ENCODE peak calls at places on chromosomes 11 and 22, in eight cellular contexts. X is GM12865, P is astrocyte of the spinal cord, O is OCI-LY7, L is SJSA1, A is GM23248, V is spleen, M is epithelial cell of proximal tubule. J is an unnamed sample.

GRCh38 chr22:44424131-44424711 is 73.8 kb downstream of the RTL6 start:
- DNase-seq in M (no peak), V (no peak), P (no peak), O (no peak), A (no peak), X (no peak), L (no peak), J (no peak)

GRCh38 chr11:78070606-78071005 is 6.9 kb downstream of the THRSP start:
- DNase-seq in P (no peak), V (no peak), X (no peak), L (no peak), A (no peak), O (no peak), M (no peak), J (no peak)

GRCh38 chr22:47127441-47127871 is 365.0 kb downstream of the TBC1D22A start:
- DNase-seq in X (no peak), P (no peak), A (no peak), M (no peak), V (peak), L (no peak), O (no peak), J (peak)

GRCh38 chr11:101706541-101706940 is 122.7 kb upstream of the TRPC6 start:
- DNase-seq in X (no peak), A (peak), P (peak), M (no peak), V (no peak), L (no peak), O (no peak), J (no peak)

GRCh38 chr11:106961048-106961447 is 57.2 kb downstream of the GUCY1A2 start:
- DNase-seq in M (no peak), V (no peak), P (no peak), A (peak), L (peak), X (no peak), O (no peak), J (no peak)

GRCh38 chr11:120756931-120757330 is 245.4 kb downstream of the GRIK4 start:
- DNase-seq in P (no peak), M (no peak), L (no peak), V (no peak), A (no peak), X (peak), O (no peak), J (no peak)

GRCh38 chr11:17387280-17387679 is 1.2 kb downstream of the KCNJ11 start:
- DNase-seq in X (no peak), V (peak), M (no peak), A (no peak), P (no peak), L (no peak), O (no peak), J (no peak)

GRCh38 chr11:128667873-128668272 is 26.0 kb upstream of the FLI1 start:
- DNase-seq in O (no peak), A (peak), P (peak), M (no peak), V (no peak), L (no peak), X (no peak), J (no peak)

GRCh38 chr22:46744581-46744980 is 6.5 kb upstream of the CERK start:
- DNase-seq in X (no peak), M (no peak), L (no peak), V (no peak), P (no peak), O (no peak), A (no peak), J (peak)

GRCh38 chr22:40679964-40680818 is 907 bp downstream of the MCHR1 start:
- DNase-seq in A (peak), L (no peak), P (no peak), M (no peak), V (no peak), O (no peak), X (no peak), J (no peak)

GRCh38 chr22:28958611-28959010 is 75.2 kb downstream of the ZNRF3 start:
- DNase-seq in X (no peak), O (no peak), L (no peak), A (peak), M (peak), P (peak), V (no peak), J (no peak)

DNA sequence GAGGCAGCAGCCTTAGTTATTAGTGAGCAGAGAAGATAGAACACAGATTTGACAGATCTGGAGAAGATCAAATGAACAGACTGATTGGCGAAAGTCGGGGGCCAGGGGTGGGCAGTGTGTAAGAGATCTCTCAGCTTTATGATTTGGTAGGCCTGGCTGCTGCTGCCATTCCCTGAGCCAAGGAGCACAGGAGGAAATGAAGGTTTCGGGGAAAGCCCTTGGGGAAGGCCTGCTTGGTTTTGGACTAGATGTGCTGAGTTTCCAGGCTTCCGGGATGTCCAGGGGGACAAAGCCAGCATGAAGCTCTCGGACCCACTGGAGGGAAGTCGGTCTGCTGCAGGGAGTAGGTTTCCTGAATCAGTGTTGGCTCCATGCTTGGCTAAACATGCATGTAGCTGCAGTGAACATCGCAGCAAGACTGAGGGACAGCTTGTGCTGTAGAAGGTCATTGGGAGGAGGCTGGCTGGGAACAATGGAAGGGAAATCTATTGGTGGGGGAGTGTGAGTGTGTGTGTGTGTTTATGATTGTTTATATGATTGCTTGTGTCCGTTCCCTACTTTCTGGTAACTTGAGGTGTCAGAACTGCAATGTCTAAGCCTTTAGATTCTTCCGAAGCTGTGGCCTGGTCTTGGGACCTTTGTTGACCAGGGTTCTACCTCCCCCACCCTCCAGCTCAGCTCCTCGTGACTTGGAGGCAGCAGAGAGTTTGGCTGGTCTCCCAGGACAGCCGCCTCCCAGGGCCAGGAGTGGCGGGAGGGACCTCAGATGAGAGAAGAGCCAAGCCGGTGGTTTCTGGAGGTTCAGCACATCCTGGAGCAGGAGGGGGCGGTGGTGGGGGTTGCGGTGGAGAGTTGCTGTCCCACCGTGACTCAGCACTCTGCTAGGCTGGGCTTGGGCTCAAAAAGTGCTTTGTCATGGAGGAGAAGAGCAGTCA is 4.0 kb upstream of the FTH1 start:
- DNase-seq in L (peak), P (peak), M (peak), V (peak), X (peak), A (peak), O (peak), J (peak)
- H3K4me3 ChIP-seq in L (no peak), P (no peak), M (peak), V (peak), X (peak), A (peak), O (no peak), J (no peak)

GRCh38 chr11:64862914-64863313 is 15.5 kb downstream of the EHD1 start:
- DNase-seq in X (no peak), L (no peak), M (no peak), A (no peak), P (no peak), V (no peak), O (no peak), J (no peak)

GRCh38 chr11:64864473-64865285 is 13.7 kb downstream of the EHD1 start:
- DNase-seq in O (peak), M (no peak), L (peak), V (peak), X (peak), A (peak), P (peak), J (peak)

GRCh38 chr11:64863381-64864060 is 14.9 kb downstream of the EHD1 start:
- DNase-seq in X (no peak), A (peak), M (no peak), V (peak), L (no peak), O (no peak), P (no peak), J (no peak)

GRCh38 chr11:64865286-64866172 is 12.9 kb downstream of the EHD1 start:
- DNase-seq in L (no peak), P (peak), M (no peak), X (peak), O (peak), V (peak), A (peak), J (no peak)

GRCh38 chr11:64864135-64864472 is 14.3 kb downstream of the EHD1 start:
- DNase-seq in V (peak), A (no peak), P (no peak), X (peak), O (no peak), L (no peak), M (no peak), J (no peak)
- H3K4me3 ChIP-seq in V (peak), A (peak), P (no peak), X (peak), O (peak), L (no peak), M (no peak), J (no peak)

GRCh38 chr11:60912851-60913550 is 957 bp upstream of the TMEM109 start:
- DNase-seq in V (peak), O (no peak), P (no peak), M (no peak), L (no peak), A (no peak), X (no peak), J (peak)
- H3K4me3 ChIP-seq in V (peak), O (peak), P (peak), M (peak), L (peak), A (peak), X (no peak), J (peak)

GRCh38 chr11:131688056-131688693 is 317.8 kb downstream of the NTM start:
- DNase-seq in O (peak), M (no peak), L (peak), X (peak), A (peak), P (peak), V (no peak), J (no peak)
- H3K4me3 ChIP-seq in O (no peak), M (peak), L (no peak), X (no peak), A (peak), P (peak), V (peak), J (no peak)

GRCh38 chr11:2451336-2451735 is 6.5 kb downstream of the KCNQ1 start:
- DNase-seq in L (no peak), A (no peak), P (no peak), M (no peak), X (no peak), O (no peak), V (peak), J (peak)

GRCh38 chr11:2450321-2451041 is 5.7 kb downstream of the KCNQ1 start:
- DNase-seq in V (peak), M (no peak), P (no peak), O (no peak), X (no peak), A (no peak), L (no peak), J (peak)

GRCh38 chr11:2448661-2449547 is 4.1 kb downstream of the KCNQ1 start:
- DNase-seq in O (no peak), M (no peak), A (no peak), L (no peak), P (no peak), V (peak), X (no peak), J (peak)

GRCh38 chr11:2447951-2448650 is 3.3 kb downstream of the KCNQ1 start:
- DNase-seq in L (no peak), P (no peak), A (no peak), M (no peak), V (peak), O (no peak), X (no peak), J (peak)

DNA sequence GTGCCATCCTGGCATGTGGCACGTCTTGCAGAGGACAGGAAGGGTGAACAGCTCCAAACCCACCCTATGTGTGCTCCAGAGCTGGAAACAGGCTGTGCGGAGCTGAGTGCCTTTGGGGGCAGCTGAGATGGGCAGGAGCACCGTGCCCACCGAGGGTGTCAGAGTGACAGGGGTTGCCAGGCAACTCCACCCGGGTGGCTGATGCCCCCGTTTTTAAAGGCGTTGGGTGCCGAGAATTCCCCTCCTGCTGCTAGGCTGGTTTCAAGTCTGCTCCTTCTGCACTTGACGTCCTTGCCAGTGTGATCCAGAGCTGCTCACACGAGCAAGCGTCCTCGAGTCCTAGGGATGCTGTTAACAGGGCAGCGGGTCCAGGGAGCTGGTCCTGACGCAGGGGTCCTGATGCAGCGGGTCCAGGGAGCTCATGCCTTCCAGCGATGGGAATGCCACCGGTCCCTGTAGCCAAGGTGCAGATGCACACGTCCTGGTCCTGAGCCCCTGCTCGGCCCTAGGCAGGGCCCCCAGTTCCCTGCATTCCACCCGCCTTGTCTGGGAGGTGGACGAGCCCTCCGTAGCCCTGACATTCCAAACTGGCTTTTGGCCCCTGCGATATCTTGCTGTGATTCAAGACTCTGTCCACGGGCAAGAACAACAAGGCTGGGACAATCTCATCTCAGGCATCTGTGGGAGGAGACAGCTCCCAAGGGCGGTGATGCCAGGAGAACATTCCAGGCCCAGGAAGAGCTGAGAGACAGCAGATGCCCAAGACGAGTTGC is 4.9 kb downstream of the KCNQ1 start:
- DNase-seq in A (no peak), V (peak), M (no peak), O (no peak), P (no peak), X (no peak), L (no peak), J (peak)
- H3K4me3 ChIP-seq in A (no peak), V (no peak), M (no peak), O (no peak), P (no peak), X (no peak), L (no peak), J (no peak)

GRCh38 chr11:69013009-69013951 is at the start of gene MRGPRF:
- DNase-seq in X (no peak), M (no peak), L (peak), O (no peak), V (peak), P (peak), A (peak), J (peak)
- H3K4me3 ChIP-seq in X (no peak), M (no peak), L (peak), O (no peak), V (peak), P (peak), A (peak), J (peak)

GRCh38 chr11:66418168-66418985 is 2.5 kb upstream of the NPAS4 start:
- DNase-seq in A (peak), V (no peak), P (peak), X (peak), M (peak), L (peak), O (peak), J (peak)
- H3K4me3 ChIP-seq in A (peak), V (no peak), P (no peak), X (no peak), M (no peak), L (no peak), O (no peak), J (no peak)

GRCh38 chr22:43412808-43413785 is 1.3 kb downstream of the MPPED1 start:
- DNase-seq in V (no peak), A (no peak), P (no peak), X (no peak), M (no peak), L (no peak), O (no peak), J (no peak)
- H3K4me3 ChIP-seq in V (no peak), A (no peak), P (no peak), X (no peak), M (no peak), L (no peak), O (no peak), J (no peak)

J was measured in aorta.